ENCODE peak calls at places on chromosomes 13 and 19, in seven cellular contexts. F, J, Y, C, Z, K and R are unnamed samples.

GRCh38 chr19:51123381-51124186 is 1.1 kb upstream of the SIGLEC9 start:
- DNase-seq in J (no peak), F (no peak), Z (no peak), K (no peak), C (no peak), Y (peak; percentile 26), R (no peak)

GRCh38 chr19:46644720-46645119 is 8.7 kb upstream of the GNG8 start:
- DNase-seq in K (no peak), F (no peak), C (no peak), J (no peak), Z (no peak), Y (no peak), R (no peak)

GRCh38 chr13:40519637-40520036 is 146.8 kb downstream of the FOXO1 start:
- DNase-seq in F (no peak), Y (no peak), K (no peak), J (peak; percentile 62), C (no peak), Z (no peak), R (peak; percentile 27)

GRCh38 chr19:58317481-58318072 is 9.2 kb upstream of the ZSCAN22 start:
- DNase-seq in K (no peak), F (no peak), Z (no peak), J (no peak), C (no peak), Y (no peak), R (no peak)

GRCh38 chr13:47904239-47904638 is 96.8 kb downstream of the SUCLA2 start:
- DNase-seq in Y (no peak), K (no peak), C (no peak), Z (no peak), F (no peak), J (no peak), R (no peak)

GRCh38 chr19:14177496-14178074 is 28.4 kb downstream of the ADGRL1 start:
- DNase-seq in K (no peak), Z (no peak), F (no peak), C (no peak), Y (no peak), J (no peak), R (no peak)

GRCh38 chr13:32334676-32335075 is 19.4 kb downstream of the BRCA2 start:
- DNase-seq in Y (no peak), K (no peak), Z (no peak), C (no peak), F (no peak), J (no peak), R (no peak)

GRCh38 chr13:44142911-44143665 is 230.5 kb upstream of the SERP2 start:
- DNase-seq in C (no peak), Z (no peak), F (no peak), Y (no peak), K (peak; percentile 85), J (no peak), R (no peak)

GRCh38 chr19:34962281-34962944 is 1.6 kb downstream of the ZNF792 start:
- DNase-seq in Z (peak; percentile 70), F (no peak), C (no peak), K (no peak), J (peak; percentile 23), Y (no peak), R (no peak)

GRCh38 chr19:33938821-33939220 is 142.2 kb downstream of the KCTD15 start:
- DNase-seq in Y (no peak), K (no peak), J (peak; percentile 96), F (no peak), Z (no peak), C (no peak), R (no peak)

GRCh38 chr19:40810160-40810559 is 11.2 kb downstream of the EGLN2 start:
- DNase-seq in C (no peak), K (no peak), Y (no peak), J (no peak), F (no peak), Z (no peak), R (no peak)

GRCh38 chr19:6209680-6210079 is 70.1 kb downstream of the MLLT1 start:
- DNase-seq in Y (no peak), K (no peak), Z (no peak), J (no peak), C (no peak), F (no peak), R (no peak)

GRCh38 chr13:97198753-97199152 is 23.4 kb upstream of the MBNL2 start:
- DNase-seq in Y (no peak), C (no peak), Z (no peak), K (no peak), J (no peak), F (no peak), R (no peak)

GRCh38 chr13:75831389-75831788 is 195.3 kb downstream of the LMO7 start:
- DNase-seq in K (no peak), Y (no peak), Z (no peak), C (no peak), J (no peak), F (no peak), R (no peak)

GRCh38 chr19:13781547-13781946 is 7.3 kb downstream of the C19orf53 start:
- DNase-seq in C (no peak), K (peak; percentile 63), J (peak; percentile 40), F (no peak), Y (peak; percentile 76), Z (peak; percentile 75), R (peak; percentile 55)

GRCh38 chr19:18605196-18605545 is 1.4 kb downstream of the CRLF1 start:
- DNase-seq in K (no peak), Z (no peak), Y (no peak), C (no peak), F (no peak), J (no peak), R (no peak)

GRCh38 chr19:44553478-44554171 is 24.1 kb upstream of the CEACAM20 start:
- DNase-seq in J (no peak), Z (no peak), F (no peak), C (no peak), Y (no peak), K (peak; percentile 96), R (no peak)

GRCh38 chr19:41595258-41595889 is 19.4 kb downstream of the CEACAM21 start:
- DNase-seq in F (no peak), C (peak; percentile 49), J (peak; percentile 61), Z (peak; percentile 57), K (peak; percentile 72), Y (peak; percentile 61), R (peak; percentile 38)

GRCh38 chr19:7355151-7355845 is 6.6 kb downstream of the ARHGEF18 start:
- DNase-seq in F (no peak), Y (peak; percentile 34), C (no peak), Z (no peak), K (no peak), J (no peak), R (no peak)

GRCh38 chr19:38375748-38376147 is 1.4 kb downstream of the PSMD8 start:
- DNase-seq in Y (no peak), F (peak; percentile 84), K (peak; percentile 13), Z (no peak), C (no peak), J (no peak), R (peak; percentile 34)

GRCh38 chr19:2841858-2842574 is 741 bp downstream of the ZNF555 start:
- DNase-seq in F (no peak), Y (peak; percentile 18), C (no peak), J (peak; percentile 11), Z (no peak), K (no peak), R (peak; percentile 31)

GRCh38 chr19:47423203-47423882 is 4.0 kb upstream of the MEIS3 start:
- DNase-seq in Y (no peak), C (no peak), Z (no peak), J (no peak), F (no peak), K (no peak), R (no peak)

GRCh38 chr13:106520205-106521004 is 15.1 kb downstream of the EFNB2 start:
- DNase-seq in C (no peak), Z (no peak), J (no peak), Y (no peak), F (no peak), K (no peak), R (no peak)

GRCh38 chr13:106522112-106522511 is 13.3 kb downstream of the EFNB2 start:
- DNase-seq in Z (no peak), K (peak; percentile 52), J (no peak), C (no peak), F (no peak), Y (no peak), R (no peak)

GRCh38 chr13:106522898-106523525 is 12.4 kb downstream of the EFNB2 start:
- DNase-seq in K (peak; percentile 23), C (no peak), Y (peak; percentile 39), Z (no peak), J (no peak), F (no peak), R (no peak)

GRCh38 chr13:106523566-106523965 is 11.9 kb downstream of the EFNB2 start:
- DNase-seq in C (no peak), K (peak; percentile 51), Y (no peak), F (no peak), Z (peak; percentile 87), J (no peak), R (no peak)

GRCh38 chr13:106521101-106521799 is 14.2 kb downstream of the EFNB2 start:
- DNase-seq in F (no peak), Z (no peak), K (no peak), Y (no peak), J (no peak), C (no peak), R (no peak)
- H3K4me1 ChIP-seq in F (peaks cover 37% of the 10 kb centered on the region), Z (peaks cover 38% of the 10 kb centered on the region), K (peaks cover 30% of the 10 kb centered on the region), Y (peaks cover 36% of the 10 kb centered on the region), J (peaks cover 5% of the 10 kb centered on the region), C (peaks cover 63% of the 10 kb centered on the region), R (no peaks in the 10 kb centered on the region)

GRCh38 chr19:15841875-15842569 is 26.6 kb upstream of the OR10H1 start:
- DNase-seq in K (no peak), Y (no peak), J (no peak), C (no peak), F (no peak), Z (no peak), R (no peak)
- TF ChIP-seq CTCF in K (no peak), Y (no peak), J (no peak), C (no peak), F (no peak), Z (peak; percentile 15), R (no peak)

DNA sequence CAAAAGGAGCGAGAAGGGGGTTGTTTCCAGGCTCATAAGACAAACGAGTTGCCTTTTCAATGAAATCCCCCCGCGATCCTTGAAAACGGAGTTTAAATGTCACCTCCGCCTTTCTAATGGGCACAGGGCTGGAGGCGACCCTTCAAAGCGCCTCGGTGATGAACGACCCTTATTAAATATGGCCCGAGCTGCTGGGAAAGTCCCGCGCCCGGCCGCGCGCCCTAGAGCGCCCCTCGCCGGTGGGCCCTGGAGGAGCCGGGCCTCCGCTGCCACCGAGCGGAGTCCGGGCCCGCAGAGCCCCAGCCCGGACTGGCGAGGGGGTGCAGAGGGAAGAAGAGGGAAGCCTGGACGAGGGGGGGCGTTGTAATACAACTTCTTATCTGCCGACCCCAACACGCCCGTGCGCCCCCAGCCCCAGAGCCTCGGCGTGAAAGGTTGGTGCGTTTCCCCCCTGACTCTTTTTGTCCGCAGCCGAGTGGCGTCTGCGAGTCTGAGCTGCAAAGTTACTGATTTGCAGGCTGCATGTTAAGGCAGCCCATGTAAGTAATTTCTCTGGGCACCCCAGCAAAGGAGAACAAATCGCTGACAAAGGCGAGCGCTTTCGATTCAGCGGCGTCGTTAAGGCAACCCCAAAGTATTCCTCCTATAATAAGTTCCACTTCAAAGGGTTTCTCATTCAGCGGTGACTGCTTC is 11.9 kb downstream of the ZIC5 start:
- DNase-seq in K (peak; percentile 23), F (no peak), J (no peak), C (no peak), Y (no peak), Z (no peak), R (no peak)
- H3K4me3 ChIP-seq in K (no peak overlapping the region), F (no peak overlapping the region), J (no peak overlapping the region), C (no peak overlapping the region), Y (no peak overlapping the region), Z (no peak overlapping the region), R (peak overlapping the region; percentile 13)

GRCh38 chr13:30052127-30052526 is 201.7 kb upstream of the UBL3 start:
- DNase-seq in Z (no peak), F (no peak), C (no peak), K (no peak), Y (no peak), J (no peak), R (no peak)
- H3K4me1 ChIP-seq in Z (no peaks in the 10 kb centered on the region), F (no peaks in the 10 kb centered on the region), C (no peaks in the 10 kb centered on the region), K (no peaks in the 10 kb centered on the region), Y (no peaks in the 10 kb centered on the region), J (no peaks in the 10 kb centered on the region), R (no peaks in the 10 kb centered on the region)